ENCODE peak calls at places on chromosomes 5 and 9, in four cellular contexts. N is stimulated activated naive CD8-positive, alpha-beta T cell treated with anti-CD3 and anti-CD28 coated beads, Interleukin-15, amount 100 ng/mL, for 72 hours; J is cardiac fibroblast; Z is HCT116. M is an unnamed sample.

GRCh38 chr5:169149317-169149716 is 151.6 kb downstream of the SLIT3 start:
- DNase-seq in Z (no peak), J (no peak), N (no peak), M (no peak)

GRCh38 chr5:447501-447900 is 4.5 kb downstream of the EXOC3 start:
- DNase-seq in N (no peak), J (no peak), Z (no peak), M (peak)

GRCh38 chr9:109408759-109409462 is 88.1 kb upstream of the EPB41L4B start:
- DNase-seq in J (no peak), N (no peak), Z (no peak), M (no peak)

GRCh38 chr5:123421773-123422172 is 1.4 kb downstream of the CEP120 start:
- DNase-seq in J (no peak), Z (no peak), N (no peak), M (no peak)

GRCh38 chr5:1204693-1205242 is 3.4 kb downstream of the SLC6A19 start:
- DNase-seq in J (peak), Z (peak), N (no peak), M (peak)

GRCh38 chr9:130352586-130353285 is 87.2 kb downstream of the HMCN2 start:
- DNase-seq in N (no peak), J (no peak), Z (no peak), M (no peak)

GRCh38 chr9:89891221-89892052 is 286.6 kb downstream of the GADD45G start:
- DNase-seq in N (no peak), Z (no peak), J (no peak), M (peak)

GRCh38 chr9:78856144-78856543 is 559.2 kb downstream of the PSAT1 start:
- DNase-seq in Z (no peak), J (peak), N (no peak), M (no peak)

GRCh38 chr9:72856985-72857631 is 95.7 kb downstream of the ALDH1A1 start:
- DNase-seq in J (peak), Z (peak), N (no peak), M (no peak)

GRCh38 chr9:121987312-121987711 is 105.8 kb downstream of the TTLL11 start:
- DNase-seq in N (no peak), Z (no peak), J (no peak), M (no peak)

GRCh38 chr5:112533315-112533867 is 114.3 kb upstream of the EPB41L4A start:
- DNase-seq in N (no peak), Z (peak), J (no peak), M (no peak)

GRCh38 chr5:180591249-180591887 is at the start of gene SCGB3A1:
- DNase-seq in Z (no peak), N (no peak), J (no peak), M (no peak)

GRCh38 chr5:141654298-141654697 is 3.1 kb upstream of the FCHSD1 start:
- DNase-seq in Z (no peak), N (no peak), J (peak), M (no peak)

GRCh38 chr9:124342946-124343485 is 72.2 kb downstream of the PSMB7 start:
- DNase-seq in N (no peak), Z (no peak), J (peak), M (peak)

GRCh38 chr5:115842952-115843351 is 1.2 kb downstream of the AP3S1 start:
- DNase-seq in N (no peak), J (no peak), Z (no peak), M (no peak)

GRCh38 chr5:117488976-117489500 is 914.4 kb upstream of the SEMA6A start:
- DNase-seq in Z (no peak), N (no peak), J (no peak), M (no peak)

GRCh38 chr5:66741394-66741793 is 145.2 kb downstream of the MAST4 start:
- DNase-seq in J (no peak), N (no peak), Z (no peak), M (no peak)

GRCh38 chr5:164119806-164120440 is 614.5 kb downstream of the MAT2B start:
- DNase-seq in J (peak), N (no peak), Z (no peak), M (no peak)

GRCh38 chr9:126500600-126501382 is 112.9 kb upstream of the LMX1B start:
- DNase-seq in N (peak), J (peak), Z (peak), M (peak)

GRCh38 chr5:82894754-82895153 is 182.4 kb downstream of the TMEM167A start:
- DNase-seq in Z (no peak), J (no peak), N (no peak), M (no peak)

GRCh38 chr5:33936381-33937016 is at the start of gene RXFP3:
- DNase-seq in J (peak), Z (no peak), N (no peak), M (no peak)

GRCh38 chr9:111843971-111844370 is 49.2 kb upstream of the SHOC1 start:
- DNase-seq in J (no peak), Z (no peak), N (no peak), M (no peak)

GRCh38 chr5:79514391-79515105 is 614 bp upstream of the HOMER1 start:
- DNase-seq in J (peak), Z (peak), N (peak), M (peak)

GRCh38 chr9:114487607-114488300 is 17.5 kb downstream of the WHRN start:
- DNase-seq in Z (peak), N (peak), J (peak), M (no peak)

GRCh38 chr9:88658311-88658822 is 123.4 kb downstream of the NXNL2 start:
- DNase-seq in Z (no peak), J (peak), N (no peak), M (peak)